ENCODE peak calls at places on chromosomes 6 and 20, in eight cellular contexts. J is hepatocyte, P is GM23248, N is HCT116, K is neural progenitor cell, M is PC-3, T is OCI-LY7, O is MM.1S. G is an unnamed sample.

GRCh38 chr20:5074050-5074674 is 45.6 kb downstream of the PCNA start:
- DNase-seq in M (no peak), J (no peak), K (no peak), N (no peak), P (no peak), T (no peak), O (peak; percentile 34), G (no peak)

GRCh38 chr6:166561766-166562165 is 24.7 kb downstream of the RAMACL start:
- DNase-seq in J (no peak), M (no peak), O (no peak), T (no peak), P (peak; percentile 91), N (no peak), K (no peak), G (no peak)

GRCh38 chr6:159422041-159422984 is 253.1 kb downstream of the FNDC1 start:
- DNase-seq in J (no peak), O (no peak), T (no peak), K (no peak), M (no peak), N (no peak), P (no peak), G (no peak)

GRCh38 chr6:13762648-13763441 is 51.2 kb upstream of the RANBP9 start:
- DNase-seq in T (peak; percentile 29), M (no peak), O (no peak), P (peak; percentile 95), N (no peak), K (no peak), J (peak; percentile 57), G (no peak)

GRCh38 chr20:63132131-63132714 is 83.7 kb downstream of the YTHDF1 start:
- DNase-seq in K (no peak), J (no peak), T (no peak), P (no peak), M (no peak), N (no peak), O (no peak), G (no peak)

GRCh38 chr20:60882776-60883303 is 369.2 kb upstream of the CDH4 start:
- DNase-seq in M (no peak), T (no peak), K (no peak), N (no peak), O (no peak), J (no peak), P (peak; percentile 10), G (no peak)

GRCh38 chr6:31821301-31822037 is 6.1 kb upstream of the HSPA1B start:
- DNase-seq in J (peak; percentile 74), K (peak; percentile 74), N (no peak), T (peak; percentile 43), P (peak; percentile 77), O (peak; percentile 65), M (peak; percentile 84), G (peak; percentile 68)

GRCh38 chr6:150032598-150032997 is 7.3 kb upstream of the RAET1L start:
- DNase-seq in M (no peak), J (no peak), P (no peak), O (no peak), N (no peak), K (no peak), T (no peak), G (no peak)

GRCh38 chr6:138289739-138290138 is 71.4 kb upstream of the PBOV1 start:
- DNase-seq in K (peak; percentile 35), M (peak; percentile 9), T (peak; percentile 11), O (peak; percentile 30), J (peak; percentile 38), N (no peak), P (no peak), G (peak; percentile 60)

GRCh38 chr6:110185879-110186278 is 5.7 kb downstream of the CDC40 start:
- DNase-seq in P (no peak), N (no peak), O (no peak), M (no peak), K (no peak), T (no peak), J (no peak), G (no peak)

GRCh38 chr20:16423311-16424212 is 149.7 kb downstream of the KIF16B start:
- DNase-seq in J (no peak), N (no peak), K (no peak), O (no peak), T (no peak), M (no peak), P (no peak), G (no peak)

GRCh38 chr6:10223841-10224240 is 191.0 kb downstream of the TFAP2A start:
- DNase-seq in T (no peak), O (no peak), J (no peak), K (no peak), P (no peak), M (no peak), N (no peak), G (no peak)

GRCh38 chr6:15531973-15532372 is 130.9 kb downstream of the DTNBP1 start:
- DNase-seq in J (no peak), M (no peak), K (no peak), O (no peak), T (no peak), P (no peak), N (no peak), G (no peak)

GRCh38 chr6:150231456-150231855 is 88.6 kb downstream of the PPP1R14C start:
- DNase-seq in J (no peak), M (peak; percentile 14), T (no peak), P (peak; percentile 76), O (no peak), K (no peak), N (no peak), G (no peak)

GRCh38 chr6:164826831-164827468 is 482.5 kb downstream of the C6orf118 start:
- DNase-seq in P (no peak), K (no peak), O (no peak), N (no peak), M (peak; percentile 5), J (no peak), T (no peak), G (no peak)

GRCh38 chr6:32819729-32820128 is 2.9 kb upstream of the HLA-DOB start:
- DNase-seq in O (no peak), N (peak; percentile 16), M (peak; percentile 46), T (no peak), P (peak; percentile 88), J (no peak), K (no peak), G (no peak)

DNA sequence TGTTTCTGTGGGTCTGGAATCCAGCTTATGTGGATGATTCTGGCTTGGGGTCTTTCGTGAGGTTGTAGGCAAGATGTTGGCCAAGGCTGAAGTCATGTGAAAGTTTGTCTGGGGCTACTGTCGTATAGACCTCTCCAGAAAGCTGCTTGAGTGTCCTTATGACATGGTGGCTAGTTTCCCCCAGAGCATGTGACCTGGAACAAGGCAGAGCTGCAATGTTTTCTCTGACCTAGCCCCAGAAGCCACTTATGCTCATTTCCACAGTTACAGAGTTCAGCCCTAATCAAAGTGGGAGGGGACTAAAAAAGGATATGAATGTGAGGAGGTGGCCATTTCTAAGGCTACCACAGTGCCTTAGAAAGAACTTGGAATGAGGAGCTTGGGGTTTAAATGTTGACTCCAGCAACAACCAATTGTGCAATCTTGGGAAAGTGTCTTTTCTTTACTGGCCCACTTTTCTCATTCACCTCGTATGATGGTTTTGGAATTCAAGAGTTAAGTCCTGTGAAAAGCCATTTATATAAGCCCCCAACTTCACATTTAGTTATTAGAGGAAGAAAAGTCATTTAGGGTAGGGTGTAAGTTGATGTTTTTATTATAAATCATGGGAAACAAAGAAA is 5.9 kb upstream of the ASXL1 start:
- DNase-seq in J (no peak), T (no peak), O (no peak), P (no peak), M (no peak), N (no peak), K (no peak), G (no peak)
- TF ChIP-seq EZH2phosphoT487 in J (no peak), T (no peak), O (no peak), P (no peak), M (no peak), N (no peak), K (no peak), G (no peak)

GRCh38 chr20:46120136-46120535 is 2.0 kb downstream of the CD40 start:
- DNase-seq in J (no peak), K (no peak), P (no peak), O (no peak), N (no peak), M (no peak), T (no peak), G (no peak)
- H4K20me1 ChIP-seq in J (no peaks in the 10 kb centered on the region), K (peaks cover 12% of the 10 kb centered on the region), P (no peaks in the 10 kb centered on the region), O (no peaks in the 10 kb centered on the region), N (no peaks in the 10 kb centered on the region), M (no peaks in the 10 kb centered on the region), T (peaks cover 12% of the 10 kb centered on the region), G (peaks cover 19% of the 10 kb centered on the region)

GRCh38 chr6:40247516-40248115 is 313.4 kb upstream of the MOCS1 start:
- DNase-seq in M (no peak), J (no peak), P (no peak), K (no peak), N (no peak), T (no peak), O (no peak), G (no peak)

GRCh38 chr6:40249935-40250334 is 315.7 kb upstream of the MOCS1 start:
- DNase-seq in J (no peak), T (no peak), K (no peak), P (no peak), M (no peak), O (no peak), N (no peak), G (no peak)

GRCh38 chr6:40251609-40252008 is 317.3 kb upstream of the MOCS1 start:
- DNase-seq in M (no peak), T (peak; percentile 1), J (no peak), O (no peak), K (no peak), P (no peak), N (no peak), G (no peak)

GRCh38 chr6:40256831-40257230 is 322.6 kb upstream of the MOCS1 start:
- DNase-seq in P (no peak), K (no peak), T (no peak), N (no peak), M (no peak), O (no peak), J (no peak), G (no peak)

GRCh38 chr6:40252531-40253258 is 318.4 kb upstream of the MOCS1 start:
- DNase-seq in P (no peak), N (no peak), M (no peak), K (no peak), O (no peak), J (no peak), T (no peak), G (no peak)
- TF ChIP-seq EZH2phosphoT487 in P (no peak), N (no peak), M (no peak), K (no peak), O (no peak), J (no peak), T (no peak), G (no peak)

DNA sequence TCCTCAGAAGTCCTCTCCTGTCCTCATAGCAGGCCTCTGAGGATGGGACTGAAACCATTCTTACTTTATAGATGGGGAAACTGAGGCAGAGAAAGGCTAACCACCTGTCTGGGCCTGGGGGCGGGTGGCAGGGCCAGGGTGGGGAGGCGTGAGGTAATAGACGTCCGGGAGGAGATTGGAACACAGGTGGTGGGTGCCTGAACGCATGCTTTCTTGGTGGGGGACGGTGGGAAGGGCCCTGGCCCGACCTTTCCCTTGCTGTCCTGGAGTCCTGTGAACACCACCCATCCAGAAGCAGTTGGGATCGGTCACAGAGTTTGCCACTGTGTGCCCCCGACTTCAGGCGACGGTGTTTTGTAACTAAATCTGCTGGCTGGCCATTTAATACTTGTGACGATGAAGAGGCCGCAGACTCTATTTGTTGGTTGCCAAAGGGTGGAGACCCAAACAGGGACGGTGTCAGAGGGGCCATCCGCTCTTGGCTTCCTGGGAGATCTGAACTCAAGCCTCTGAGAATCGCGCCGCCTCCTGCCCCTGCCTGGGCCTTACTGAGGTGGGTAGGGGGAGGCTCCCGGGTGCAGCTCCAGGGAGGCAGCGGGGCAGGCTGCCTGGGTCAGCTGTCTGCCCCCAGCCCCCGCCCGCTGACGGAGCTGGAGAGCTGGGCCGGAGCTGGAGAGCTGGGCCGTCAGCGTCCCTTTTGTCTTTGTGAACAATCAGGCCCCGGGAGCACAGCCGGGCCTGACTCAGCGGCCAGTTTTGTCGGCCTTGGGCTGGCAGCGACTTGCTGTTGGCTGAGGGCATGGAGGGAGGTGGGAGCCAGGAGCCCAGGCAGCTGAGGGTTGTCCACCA is 4.1 kb downstream of the RBM38 start:
- DNase-seq in P (peak; percentile 89), J (no peak), M (no peak), K (peak; percentile 91), O (peak; percentile 11), T (no peak), N (no peak), G (no peak)
- H4K20me1 ChIP-seq in P (no peaks in the 10 kb centered on the region), J (no peaks in the 10 kb centered on the region), M (peaks cover 8% of the 10 kb centered on the region), K (peaks cover 62% of the 10 kb centered on the region), O (peaks cover 49% of the 10 kb centered on the region), T (peaks cover 22% of the 10 kb centered on the region), N (no peaks in the 10 kb centered on the region), G (peaks cover 23% of the 10 kb centered on the region)